ENCODE peak calls at places on chromosomes 3 and 15, in six cellular contexts. E is body of pancreas; L is effector memory CD4-positive, alpha-beta T cell; D is neural progenitor cell; S is HepG2; B is uterus. G is an unnamed sample.

GRCh38 chr3:77381426-77381825 is 341.5 kb downstream of the ROBO2 start:
- DNase-seq in E (no peak), L (no peak), D (no peak), S (no peak), B (no peak), G (no peak)

GRCh38 chr3:38648659-38649499 is 608 bp downstream of the SCN5A start:
- DNase-seq in E (no peak), L (no peak), D (no peak), S (no peak), B (no peak), G (peak; percentile 53)

GRCh38 chr3:150806436-150806835 is 43.5 kb upstream of the SIAH2 start:
- DNase-seq in E (no peak), L (no peak), D (peak; percentile 61), S (no peak), B (no peak), G (no peak)

GRCh38 chr15:39411102-39411989 is 169.5 kb upstream of the THBS1 start:
- DNase-seq in E (no peak), L (no peak), D (no peak), S (no peak), B (no peak), G (no peak)

GRCh38 chr3:124273651-124274050 is 281.7 kb upstream of the ROPN1 start:
- DNase-seq in E (no peak), L (no peak), D (no peak), S (no peak), B (no peak), G (no peak)

GRCh38 chr3:104460477-104461406 is 906.0 kb upstream of the ALCAM start:
- DNase-seq in E (no peak), L (no peak), D (peak; percentile 53), S (no peak), B (no peak), G (no peak)

GRCh38 chr3:48268936-48269551 is 28.1 kb downstream of the ZNF589 start:
- DNase-seq in E (no peak), L (no peak), D (no peak), S (no peak), B (peak; percentile 47), G (peak; percentile 4)

GRCh38 chr3:56928379-56929068 is 126.8 kb upstream of the ARHGEF3 start:
- DNase-seq in E (no peak), L (peak; percentile 17), D (peak; percentile 27), S (peak; percentile 25), B (no peak), G (peak; percentile 38)

GRCh38 chr3:86969500-86970189 is 21.3 kb downstream of the VGLL3 start:
- DNase-seq in E (peak; percentile 29), L (no peak), D (peak; percentile 54), S (peak; percentile 19), B (no peak), G (no peak)

GRCh38 chr3:97232635-97233034 is 418.2 kb downstream of the EPHA6 start:
- DNase-seq in E (no peak), L (no peak), D (no peak), S (no peak), B (no peak), G (no peak)

GRCh38 chr3:185631508-185632206 is 45.6 kb downstream of the SENP2 start:
- DNase-seq in E (no peak), L (no peak), D (no peak), S (no peak), B (no peak), G (no peak)

GRCh38 chr15:66685638-66686150 is 16.3 kb upstream of the SMAD6 start:
- DNase-seq in E (no peak), L (no peak), D (no peak), S (no peak), B (no peak), G (no peak)

GRCh38 chr15:99986297-99987118 is 253.3 kb upstream of the LYSMD4 start:
- DNase-seq in E (no peak), L (no peak), D (no peak), S (no peak), B (no peak), G (no peak)

GRCh38 chr3:2244137-2244536 is 145.5 kb downstream of the CNTN4 start:
- DNase-seq in E (no peak), L (no peak), D (no peak), S (no peak), B (no peak), G (no peak)

GRCh38 chr3:48119495-48120193 is 68.6 kb downstream of the CDC25A start:
- DNase-seq in E (peak; percentile 18), L (no peak), D (no peak), S (no peak), B (peak; percentile 79), G (no peak)

GRCh38 chr3:45479627-45480026 is 91.3 kb downstream of the LARS2 start:
- DNase-seq in E (no peak), L (no peak), D (no peak), S (peak; percentile 14), B (no peak), G (no peak)

GRCh38 chr15:85690546-85691226 is 104.0 kb downstream of the KLHL25 start:
- DNase-seq in E (no peak), L (no peak), D (no peak), S (no peak), B (no peak), G (peak; percentile 42)

GRCh38 chr15:85687329-85687728 is 107.4 kb downstream of the KLHL25 start:
- DNase-seq in E (no peak), L (no peak), D (no peak), S (no peak), B (no peak), G (no peak)

GRCh38 chr15:85691350-85692240 is 103.1 kb downstream of the KLHL25 start:
- DNase-seq in E (no peak), L (no peak), D (peak; percentile 4), S (no peak), B (no peak), G (no peak)

GRCh38 chr15:85688703-85689102 is 106.0 kb downstream of the KLHL25 start:
- DNase-seq in E (no peak), L (no peak), D (no peak), S (no peak), B (no peak), G (no peak)

DNA sequence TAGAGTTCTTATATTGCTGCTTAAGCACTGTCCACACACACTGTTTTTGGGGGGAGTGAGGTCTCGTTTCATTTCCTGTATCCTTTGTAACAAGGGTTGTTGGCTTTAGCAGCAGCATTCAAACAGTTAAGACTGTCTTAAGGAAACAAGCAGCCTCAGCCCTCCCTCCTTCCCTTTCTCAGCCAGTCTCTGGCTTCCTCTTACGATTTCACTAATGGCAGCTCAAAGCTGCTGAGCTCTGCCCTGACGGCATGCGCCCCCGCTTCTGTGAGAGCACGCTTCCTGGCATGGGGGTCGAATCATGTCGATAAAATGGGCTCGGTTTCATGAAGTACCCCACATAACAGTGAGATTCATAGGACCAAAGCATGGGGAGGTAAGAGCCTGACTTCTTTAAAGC is 105.0 kb downstream of the KLHL25 start:
- DNase-seq in E (no peak), L (peak; percentile 45), D (peak; percentile 80), S (no peak), B (no peak), G (peak; percentile 74)
- H3K4me1 ChIP-seq in E (peaks cover 23% of the 10 kb centered on the region), L (peaks cover 46% of the 10 kb centered on the region), D (peaks cover 28% of the 10 kb centered on the region), S (peaks cover 6% of the 10 kb centered on the region), B (peaks cover 5% of the 10 kb centered on the region), G (peaks cover 60% of the 10 kb centered on the region)

DNA sequence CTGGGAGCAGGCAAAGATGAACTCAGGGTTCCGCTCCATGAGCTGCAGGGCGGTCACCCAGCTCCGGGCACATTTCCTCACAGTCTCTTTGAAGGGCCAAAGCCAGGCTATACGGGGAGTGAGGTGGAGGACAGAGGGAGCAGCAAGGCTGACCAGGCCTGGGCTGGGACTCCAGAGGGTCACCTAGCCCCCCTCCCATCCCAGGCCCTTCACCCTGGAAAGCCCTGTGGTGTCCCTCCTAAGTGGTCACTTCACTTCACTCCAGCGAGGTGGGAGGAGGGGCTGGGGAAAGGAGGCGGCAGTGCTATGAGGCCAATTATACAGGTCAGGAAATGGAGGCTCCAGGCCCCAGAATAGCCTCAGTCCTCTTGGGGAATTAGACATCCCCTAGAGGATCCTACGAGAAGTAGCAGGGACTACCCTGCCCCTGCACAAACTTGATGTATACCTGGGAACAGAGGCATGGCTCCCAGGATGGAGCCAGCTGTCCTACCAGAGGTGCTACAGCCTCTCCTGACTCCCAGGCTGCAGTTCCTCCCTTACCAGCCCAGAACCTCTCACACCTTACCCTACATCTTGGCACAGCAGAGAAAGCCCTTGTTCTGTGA is 5.7 kb downstream of the MAN2C1 start:
- DNase-seq in E (no peak), L (no peak), D (no peak), S (no peak), B (no peak), G (no peak)
- H3K9me3 ChIP-seq in E (no peaks in the 10 kb centered on the region), L (no peaks in the 10 kb centered on the region), D (no peaks in the 10 kb centered on the region), S (no peaks in the 10 kb centered on the region), B (no peaks in the 10 kb centered on the region), G (no peaks in the 10 kb centered on the region)

GRCh38 chr3:170730071-170730812 is 139.8 kb downstream of the RPL22L1 start:
- DNase-seq in E (no peak), L (no peak), D (no peak), S (no peak), B (no peak), G (no peak)
- H3K4me3 ChIP-seq in E (no peak overlapping the region), L (no peak overlapping the region), D (no peak overlapping the region), S (no peak overlapping the region), B (no peak overlapping the region), G (no peak overlapping the region)

GRCh38 chr3:52546111-52546901 is 9.9 kb downstream of the UQCC5 start:
- DNase-seq in E (no peak), L (no peak), D (no peak), S (no peak), B (no peak), G (no peak)
- H3K4me1 ChIP-seq in E (no peaks in the 10 kb centered on the region), L (no peaks in the 10 kb centered on the region), D (no peaks in the 10 kb centered on the region), S (no peaks in the 10 kb centered on the region), B (no peaks in the 10 kb centered on the region), G (no peaks in the 10 kb centered on the region)

DNA sequence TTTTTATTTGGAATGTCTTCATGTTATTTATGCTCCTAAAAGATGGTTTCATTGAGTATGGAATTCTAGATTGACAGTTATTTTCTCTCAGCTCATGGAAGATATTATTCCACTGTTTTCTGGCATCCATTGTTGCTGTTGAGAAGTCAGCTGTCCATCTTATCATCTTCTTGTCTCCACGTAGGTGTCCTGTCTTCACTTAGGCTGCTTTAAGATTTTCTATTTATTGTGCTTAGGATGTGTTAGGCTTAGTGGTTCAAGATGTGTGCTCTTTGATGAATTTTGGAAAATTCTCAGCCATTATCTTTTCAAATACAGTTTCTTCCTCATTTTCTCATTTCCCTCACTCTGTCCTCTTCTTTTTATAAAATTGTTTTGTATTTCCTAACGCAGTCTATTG is 52.0 kb downstream of the SNRK start:
- DNase-seq in E (no peak), L (no peak), D (no peak), S (no peak), B (no peak), G (no peak)
- H3K9me3 ChIP-seq in E (peaks cover 29% of the 10 kb centered on the region), L (peaks cover 22% of the 10 kb centered on the region), D (peaks cover 27% of the 10 kb centered on the region), S (peaks cover 22% of the 10 kb centered on the region), B (peaks cover 15% of the 10 kb centered on the region), G (peaks cover 21% of the 10 kb centered on the region)

G was measured in CD8-positive, alpha-beta T cell.